ENCODE peak calls at places on chromosomes 16 and 17, in eight cellular contexts. One of them, this sample, is unnamed.

GRCh38 chr16:85029413-85029794 is 1.8 kb downstream of the KIAA0513 start:
- DNase-seq in NCI-H446: no peak
- DNase-seq in adipocyte: peak; percentile 69
- DNase-seq in HCT116: no peak
- DNase-seq in B cell: no peak
- DNase-seq in DMS153: no peak
- DNase-seq in EL: peak; percentile 78
- DNase-seq in occipital lobe: no peak
- DNase-seq in this sample: no peak

GRCh38 chr17:42566215-42566872 is 556 bp upstream of the MLX start:
- DNase-seq in adipocyte: no peak
- DNase-seq in DMS153: no peak
- DNase-seq in B cell: no peak
- DNase-seq in occipital lobe: no peak
- DNase-seq in HCT116: no peak
- DNase-seq in NCI-H446: no peak
- DNase-seq in EL: no peak
- DNase-seq in this sample: no peak

GRCh38 chr16:12349950-12350842 is 373.7 kb downstream of the SNX29 start:
- DNase-seq in NCI-H446: no peak
- DNase-seq in HCT116: no peak
- DNase-seq in DMS153: peak; percentile 56
- DNase-seq in B cell: no peak
- DNase-seq in occipital lobe: no peak
- DNase-seq in adipocyte: no peak
- DNase-seq in EL: no peak
- DNase-seq in this sample: no peak

GRCh38 chr16:31072540-31073072 is 1.4 kb downstream of the ZNF668 start:
- DNase-seq in B cell: no peak
- DNase-seq in HCT116: no peak
- DNase-seq in DMS153: no peak
- DNase-seq in occipital lobe: peak; percentile 14
- DNase-seq in EL: peak; percentile 47
- DNase-seq in adipocyte: peak; percentile 48
- DNase-seq in NCI-H446: peak; percentile 23
- DNase-seq in this sample: no peak

GRCh38 chr16:80459331-80459777 is 81.4 kb upstream of the DYNLRB2 start:
- DNase-seq in EL: no peak
- DNase-seq in occipital lobe: no peak
- DNase-seq in DMS153: no peak
- DNase-seq in HCT116: no peak
- DNase-seq in adipocyte: no peak
- DNase-seq in NCI-H446: no peak
- DNase-seq in B cell: no peak
- DNase-seq in this sample: no peak

GRCh38 chr17:42111901-42112551 is 488 bp downstream of the DHX58 start:
- DNase-seq in DMS153: no peak
- DNase-seq in NCI-H446: no peak
- DNase-seq in B cell: no peak
- DNase-seq in HCT116: no peak
- DNase-seq in EL: peak; percentile 78
- DNase-seq in occipital lobe: peak; percentile 52
- DNase-seq in adipocyte: peak; percentile 33
- DNase-seq in this sample: no peak

GRCh38 chr17:80820331-80820730 is 171.3 kb upstream of the CHMP6 start:
- DNase-seq in NCI-H446: no peak
- DNase-seq in adipocyte: no peak
- DNase-seq in occipital lobe: no peak
- DNase-seq in EL: no peak
- DNase-seq in DMS153: no peak
- DNase-seq in B cell: no peak
- DNase-seq in HCT116: no peak
- DNase-seq in this sample: no peak

GRCh38 chr17:34370997-34371395 is 8.0 kb upstream of the CCL1 start:
- DNase-seq in B cell: no peak
- DNase-seq in EL: peak; percentile 59
- DNase-seq in DMS153: no peak
- DNase-seq in NCI-H446: no peak
- DNase-seq in adipocyte: no peak
- DNase-seq in occipital lobe: no peak
- DNase-seq in HCT116: no peak
- DNase-seq in this sample: no peak

GRCh38 chr17:8588877-8589276 is 41.6 kb downstream of the MYH10 start:
- DNase-seq in adipocyte: no peak
- DNase-seq in occipital lobe: no peak
- DNase-seq in HCT116: no peak
- DNase-seq in DMS153: no peak
- DNase-seq in B cell: no peak
- DNase-seq in EL: no peak
- DNase-seq in NCI-H446: no peak
- DNase-seq in this sample: no peak

GRCh38 chr17:179721-180379 is 1.6 kb downstream of the DOC2B start:
- DNase-seq in DMS153: no peak
- DNase-seq in EL: no peak
- DNase-seq in NCI-H446: no peak
- DNase-seq in HCT116: no peak
- DNase-seq in B cell: no peak
- DNase-seq in adipocyte: no peak
- DNase-seq in occipital lobe: no peak
- DNase-seq in this sample: no peak

GRCh38 chr16:2253293-2253692 is 1.9 kb upstream of the ECI1 start:
- DNase-seq in B cell: no peak
- DNase-seq in adipocyte: no peak
- DNase-seq in occipital lobe: no peak
- DNase-seq in HCT116: no peak
- DNase-seq in NCI-H446: no peak
- DNase-seq in EL: no peak
- DNase-seq in DMS153: no peak
- DNase-seq in this sample: no peak

GRCh38 chr17:17353625-17354484 is 50.7 kb downstream of the NT5M start:
- DNase-seq in EL: no peak
- DNase-seq in HCT116: no peak
- DNase-seq in DMS153: no peak
- DNase-seq in adipocyte: no peak
- DNase-seq in occipital lobe: no peak
- DNase-seq in B cell: no peak
- DNase-seq in NCI-H446: no peak
- DNase-seq in this sample: no peak

GRCh38 chr17:78974635-78975591 is 4.8 kb downstream of the LGALS3BP start:
- DNase-seq in HCT116: peak; percentile 67
- DNase-seq in NCI-H446: peak; percentile 69
- DNase-seq in adipocyte: peak; percentile 84
- DNase-seq in EL: peak; percentile 46
- DNase-seq in DMS153: no peak
- DNase-seq in B cell: no peak
- DNase-seq in occipital lobe: no peak
- DNase-seq in this sample: peak; percentile 59

GRCh38 chr16:88298882-88299745 is 83.6 kb upstream of the ZNF469 start:
- DNase-seq in EL: peak; percentile 53
- DNase-seq in B cell: peak; percentile 17
- DNase-seq in HCT116: no peak
- DNase-seq in NCI-H446: no peak
- DNase-seq in occipital lobe: no peak
- DNase-seq in adipocyte: no peak
- DNase-seq in DMS153: no peak
- DNase-seq in this sample: no peak

GRCh38 chr16:48491517-48491916 is 106.3 kb upstream of the SIAH1 start:
- DNase-seq in DMS153: no peak
- DNase-seq in occipital lobe: peak; percentile 7
- DNase-seq in HCT116: no peak
- DNase-seq in B cell: no peak
- DNase-seq in NCI-H446: no peak
- DNase-seq in EL: no peak
- DNase-seq in adipocyte: peak; percentile 44
- DNase-seq in this sample: no peak

GRCh38 chr17:43636446-43636845 is 25.3 kb downstream of the MEOX1 start:
- DNase-seq in EL: no peak
- DNase-seq in B cell: no peak
- DNase-seq in adipocyte: no peak
- DNase-seq in occipital lobe: no peak
- DNase-seq in DMS153: no peak
- DNase-seq in NCI-H446: no peak
- DNase-seq in HCT116: no peak
- DNase-seq in this sample: no peak

GRCh38 chr17:77774182-77774581 is 184.3 kb upstream of the TNRC6C start:
- DNase-seq in B cell: no peak
- DNase-seq in adipocyte: no peak
- DNase-seq in DMS153: no peak
- DNase-seq in occipital lobe: no peak
- DNase-seq in NCI-H446: no peak
- DNase-seq in HCT116: no peak
- DNase-seq in EL: no peak
- DNase-seq in this sample: peak; percentile 47